ENCODE peak calls at places on chromosomes 1 and 21, in eight cellular contexts. S is right lobe of liver, G is breast epithelium, E is prostate gland, W is suprapubic skin, I is SK-N-SH, X is endothelial cell of umbilical vein, J is OCI-LY7. V is an unnamed sample.

GRCh38 chr1:3597599-3597964 is 13.7 kb downstream of the MEGF6 start:
- DNase-seq in X (no peak), I (no peak), W (no peak), S (no peak), J (peak), E (no peak), G (no peak), V (no peak)

GRCh38 chr1:50108497-50109073 is at the start of gene ELAVL4:
- DNase-seq in G (no peak), E (no peak), X (no peak), S (no peak), J (peak), I (peak), W (no peak), V (no peak)

GRCh38 chr1:93768380-93768863 is 86.8 kb upstream of the BCAR3 start:
- DNase-seq in G (no peak), E (no peak), J (no peak), W (no peak), I (peak), X (no peak), S (no peak), V (no peak)

GRCh38 chr1:31196685-31197084 is 43.0 kb downstream of the NKAIN1 start:
- DNase-seq in G (no peak), I (no peak), W (no peak), X (no peak), J (no peak), E (no peak), S (peak), V (no peak)

GRCh38 chr1:5338466-5338865 is 653.8 kb downstream of the NPHP4 start:
- DNase-seq in W (no peak), G (no peak), E (no peak), S (no peak), J (no peak), I (no peak), X (no peak), V (no peak)

GRCh38 chr1:37685722-37686121 is 6.6 kb upstream of the CDCA8 start:
- DNase-seq in X (no peak), I (no peak), E (no peak), J (no peak), S (no peak), W (no peak), G (no peak), V (no peak)

GRCh38 chr1:39917825-39918224 is 16.1 kb upstream of the MYCL start:
- DNase-seq in G (no peak), J (no peak), W (no peak), I (no peak), S (no peak), E (no peak), X (no peak), V (no peak)

GRCh38 chr1:225461533-225462428 is 33.9 kb upstream of the LBR start:
- DNase-seq in S (peak), G (no peak), W (peak), X (no peak), I (peak), E (no peak), J (no peak), V (no peak)

GRCh38 chr1:73804935-73805334 is 393.0 kb downstream of the LRRIQ3 start:
- DNase-seq in E (no peak), J (no peak), I (no peak), G (no peak), S (no peak), W (no peak), X (no peak), V (no peak)

GRCh38 chr1:201719812-201720521 is 109.0 kb upstream of the IPO9 start:
- DNase-seq in S (no peak), X (peak), E (no peak), G (peak), W (peak), I (no peak), J (no peak), V (no peak)

GRCh38 chr1:2336499-2336898 is 54.9 kb downstream of the MORN1 start:
- DNase-seq in G (no peak), E (no peak), X (no peak), S (no peak), W (no peak), I (no peak), J (no peak), V (no peak)

GRCh38 chr1:48448932-48449331 is 23.1 kb downstream of the SPATA6 start:
- DNase-seq in W (no peak), E (no peak), X (no peak), J (no peak), G (no peak), S (no peak), I (no peak), V (no peak)

DNA sequence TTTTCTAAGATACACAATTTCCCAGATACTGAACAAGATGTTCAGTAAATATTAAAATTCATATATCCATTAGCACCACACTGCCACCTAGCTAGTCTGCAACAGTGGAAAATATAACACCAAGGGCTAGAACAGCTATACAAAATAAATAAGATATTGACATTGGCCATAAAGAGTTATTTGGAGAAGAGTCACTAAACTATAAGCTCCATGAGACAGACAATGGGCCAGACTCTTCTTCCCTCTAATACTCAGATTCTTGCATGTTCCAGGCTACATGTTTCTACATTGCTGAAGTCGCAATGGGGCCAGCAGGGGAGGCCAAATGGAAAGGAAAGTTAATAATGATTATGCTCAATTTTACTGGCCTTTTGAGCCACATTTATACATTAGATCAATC is 21.5 kb downstream of the SPATA6 start:
- DNase-seq in W (no peak), S (no peak), E (no peak), J (no peak), G (no peak), I (no peak), X (peak), V (no peak)
- TF ChIP-seq CTCF in W (no peak), S (peak), E (no peak), J (peak), G (no peak), I (peak), X (no peak), V (no peak)

GRCh38 chr1:172342584-172343245 is 77.8 kb upstream of the C1orf105 start:
- DNase-seq in I (no peak), G (no peak), W (no peak), J (no peak), E (no peak), X (peak), S (no peak), V (no peak)

GRCh38 chr1:172344444-172344843 is 76.0 kb upstream of the C1orf105 start:
- DNase-seq in G (no peak), E (no peak), S (no peak), W (no peak), I (no peak), X (no peak), J (no peak), V (no peak)

GRCh38 chr1:172343246-172344099 is 77.0 kb upstream of the C1orf105 start:
- DNase-seq in J (no peak), W (no peak), E (no peak), X (peak), S (no peak), G (no peak), I (no peak), V (no peak)

GRCh38 chr1:172347416-172347815 is 73.1 kb upstream of the C1orf105 start:
- DNase-seq in W (no peak), G (no peak), I (no peak), S (no peak), X (no peak), E (no peak), J (no peak), V (no peak)

DNA sequence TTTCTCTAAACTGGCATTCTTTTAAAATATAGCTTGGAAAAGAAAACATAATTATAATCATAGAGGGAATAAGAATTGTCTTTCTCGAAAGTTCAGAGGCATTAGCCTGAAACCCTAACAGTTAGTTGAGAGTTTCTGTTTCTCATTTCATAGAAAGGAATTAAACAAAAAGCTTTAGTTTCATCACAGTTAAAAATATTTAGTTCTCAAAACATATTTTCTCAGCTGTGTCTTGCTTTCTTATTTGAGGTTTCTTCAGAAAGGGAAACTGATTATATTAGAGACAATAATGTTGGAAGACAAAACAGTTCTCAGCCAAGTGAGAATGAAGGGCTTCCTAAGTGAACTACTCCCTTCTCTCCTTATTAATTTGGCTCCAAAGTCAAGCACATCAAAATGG is 75.4 kb upstream of the C1orf105 start:
- DNase-seq in W (no peak), G (no peak), E (no peak), J (no peak), S (no peak), I (no peak), X (no peak), V (no peak)
- H3K4me3 ChIP-seq in W (no peak), G (no peak), E (no peak), J (no peak), S (no peak), I (no peak), X (no peak), V (no peak)

GRCh38 chr1:204074274-204075115 is 1.6 kb downstream of the SOX13 start:
- DNase-seq in W (peak), I (peak), J (no peak), G (no peak), S (peak), E (no peak), X (peak), V (no peak)
- TF ChIP-seq CTCF in W (no peak), I (peak), J (no peak), G (no peak), S (no peak), E (peak), X (no peak), V (no peak)

GRCh38 chr1:106677721-106678120 is 378.8 kb upstream of the PRMT6 start:
- DNase-seq in G (no peak), E (no peak), I (no peak), W (no peak), J (no peak), X (no peak), S (no peak), V (no peak)
- H3K4me3 ChIP-seq in G (no peak), E (no peak), I (no peak), W (no peak), J (no peak), X (no peak), S (no peak), V (no peak)

GRCh38 chr21:17726047-17726446 is 93.1 kb downstream of the C21orf91 start:
- DNase-seq in X (no peak), G (no peak), J (peak), W (no peak), E (no peak), S (no peak), I (peak), V (no peak)
- TF ChIP-seq CTCF in X (no peak), G (no peak), J (peak), W (no peak), E (no peak), S (no peak), I (peak), V (no peak)

DNA sequence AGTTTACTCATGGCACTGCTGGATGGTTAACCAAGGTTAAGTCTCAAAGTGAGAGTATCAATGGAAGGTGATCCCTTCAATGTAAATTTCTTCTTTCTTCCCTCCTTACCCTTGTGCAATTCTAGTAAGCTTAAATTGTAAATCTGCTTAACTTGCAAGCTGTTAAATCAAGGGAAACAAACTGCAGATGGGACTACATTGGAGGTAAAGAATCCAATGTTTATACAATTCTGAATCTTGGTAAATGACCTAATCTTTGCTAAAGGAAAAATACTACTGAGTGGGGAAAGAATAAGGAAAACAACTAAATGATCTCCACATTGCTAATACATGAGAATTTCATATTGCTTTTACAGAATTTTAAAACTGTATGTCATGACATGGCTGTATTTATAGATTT is 6.6 kb upstream of the CD55 start:
- DNase-seq in S (no peak), X (no peak), I (no peak), G (no peak), W (no peak), J (no peak), E (no peak), V (no peak)
- H3K4me3 ChIP-seq in S (no peak), X (no peak), I (no peak), G (no peak), W (no peak), J (no peak), E (no peak), V (no peak)

DNA sequence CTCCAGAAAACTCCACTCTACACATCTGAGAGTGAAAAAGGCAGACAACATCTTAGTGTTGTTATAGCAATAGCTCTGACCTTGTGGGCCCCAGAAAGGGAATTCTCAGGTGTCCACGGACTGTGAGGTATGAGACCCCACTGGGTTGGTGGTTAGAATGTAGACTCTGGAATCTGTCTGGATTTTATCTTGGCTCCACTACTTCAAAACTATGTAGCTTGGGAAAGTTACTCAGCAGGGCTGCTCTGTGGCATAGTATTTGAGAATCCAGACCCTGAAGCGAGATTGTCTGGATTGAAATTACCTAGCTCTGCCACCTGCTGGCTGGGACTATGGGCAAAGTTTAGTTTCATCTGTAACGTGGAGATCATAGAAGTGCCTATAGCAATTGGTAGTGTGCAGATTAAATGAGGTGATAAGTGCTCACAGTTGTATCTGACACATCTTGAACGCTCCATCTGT is 25.8 kb downstream of the PRDM2 start:
- DNase-seq in W (no peak), S (no peak), E (peak), I (peak), J (peak), G (peak), X (peak), V (no peak)
- TF ChIP-seq CTCF in W (peak), S (peak), E (peak), I (peak), J (peak), G (peak), X (no peak), V (peak)

DNA sequence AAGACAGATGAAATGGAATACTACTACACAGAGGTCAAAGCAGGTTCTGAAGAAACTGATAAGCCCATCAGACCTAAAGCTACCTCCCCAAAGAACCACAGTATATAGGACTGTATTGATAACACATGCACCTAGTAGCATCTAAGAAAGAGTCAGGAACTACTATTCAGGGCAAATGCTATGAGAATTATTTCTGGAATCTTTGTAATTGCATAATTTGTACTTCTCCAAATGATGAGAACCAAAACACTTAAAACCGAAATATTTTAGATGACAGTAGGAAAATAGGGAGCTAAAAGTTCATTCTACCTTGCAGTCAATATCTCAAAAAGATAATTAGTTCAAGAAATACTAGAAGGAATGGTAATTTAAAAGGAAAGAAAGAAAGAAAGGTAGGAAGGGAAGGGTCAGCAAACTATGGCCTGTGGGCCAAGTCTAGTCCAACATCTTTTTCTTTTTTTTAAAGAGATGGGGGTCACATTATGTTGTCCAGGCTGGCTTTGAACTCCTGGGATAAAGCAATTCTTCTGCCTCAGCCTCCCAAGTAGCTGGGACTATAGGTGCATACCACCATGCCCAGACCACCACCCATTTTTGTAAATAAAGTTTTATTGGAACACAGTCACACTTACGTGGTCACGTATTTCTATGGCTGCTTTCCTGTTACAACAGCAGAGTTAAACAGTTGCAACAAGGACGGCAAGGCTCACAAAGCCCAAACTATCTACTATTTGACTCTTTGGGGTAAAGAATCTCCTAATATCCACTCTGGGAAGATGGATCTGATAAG is 24.0 kb downstream of the EGLN1 start:
- DNase-seq in G (no peak), J (no peak), I (no peak), E (no peak), S (no peak), W (no peak), X (no peak), V (no peak)
- H3K4me3 ChIP-seq in G (no peak), J (no peak), I (no peak), E (no peak), S (no peak), W (no peak), X (no peak), V (no peak)

GRCh38 chr1:226736908-226737818 is 1.9 kb downstream of the ITPKB start:
- DNase-seq in G (no peak), S (peak), I (peak), J (peak), X (peak), W (peak), E (peak), V (no peak)
- TF ChIP-seq CTCF in G (no peak), S (no peak), I (no peak), J (peak), X (no peak), W (no peak), E (no peak), V (no peak)

GRCh38 chr1:84303154-84303830 is 1.8 kb downstream of the SAMD13 start:
- DNase-seq in J (peak), G (no peak), W (no peak), X (no peak), I (no peak), E (no peak), S (no peak), V (no peak)
- H3K4me3 ChIP-seq in J (peak), G (peak), W (peak), X (peak), I (peak), E (peak), S (no peak), V (peak)